ENCODE peak calls at places on chromosomes 4 and X, in five cellular contexts. B, L, X, C and O are unnamed samples.

GRCh38 chr4:4480685-4481393 is 61.0 kb downstream of the STX18 start:
- DNase-seq in X (no peak), C (peak), B (no peak), L (no peak), O (peak)

GRCh38 chrX:41558531-41558930 is 111.4 kb downstream of the NYX start:
- DNase-seq in L (no peak), X (no peak), C (peak), B (peak), O (peak)

GRCh38 chr4:6472387-6473263 is at the start of gene PPP2R2C:
- DNase-seq in C (peak), X (peak), L (no peak), B (no peak), O (no peak)

GRCh38 chrX:27598312-27598711 is 8.2 kb downstream of the DCAF8L2 start:
- DNase-seq in B (no peak), X (no peak), L (peak), C (peak), O (peak)

GRCh38 chr4:103902730-103903129 is 182.9 kb upstream of the TACR3 start:
- DNase-seq in X (no peak), C (no peak), L (no peak), B (no peak), O (no peak)

GRCh38 chr4:53055274-53055673 is 193.2 kb downstream of the RASL11B start:
- DNase-seq in B (no peak), X (no peak), C (no peak), L (no peak), O (no peak)

GRCh38 chr4:38860788-38861424 is 4.3 kb upstream of the TLR6 start:
- DNase-seq in L (peak), B (peak), C (peak), X (peak), O (peak)

GRCh38 chr4:845233-845835 is 19.4 kb upstream of the CPLX1 start:
- DNase-seq in L (no peak), B (no peak), X (no peak), C (no peak), O (no peak)

GRCh38 chr4:1345905-1346780 is 865 bp upstream of the UVSSA start:
- DNase-seq in B (peak), X (peak), L (peak), C (peak), O (peak)

GRCh38 chrX:136622568-136622967 is 25.4 kb upstream of the CD40LG start:
- DNase-seq in L (no peak), C (no peak), X (no peak), B (no peak), O (no peak)

GRCh38 chr4:186606593-186606992 is 51.2 kb upstream of the MTNR1A start:
- DNase-seq in L (no peak), B (no peak), C (no peak), X (no peak), O (no peak)

GRCh38 chr4:35500812-35501211 is 743.5 kb downstream of the ARAP2 start:
- DNase-seq in L (no peak), B (peak), C (no peak), X (no peak), O (no peak)

GRCh38 chrX:15888062-15888461 is 33.4 kb upstream of the AP1S2 start:
- DNase-seq in X (no peak), C (no peak), B (no peak), L (no peak), O (no peak)